ENCODE peak calls at places on chromosomes 6 and 20, in six cellular contexts. U is ELR; K is activated CD4-positive, alpha-beta T cell treated with anti-CD3 and anti-CD28 coated beads for 1 hour; G is T1000; A is stimulated activated CD4-positive, alpha-beta T cell treated with anti-CD3 and anti-CD28 coated beads, Interleukin-4, amount 100 ng/mL, for 24 hours; H is HCT116. X is an unnamed sample.

GRCh38 chr6:20952605-20953004 is 418.3 kb downstream of the CDKAL1 start:
- DNase-seq in U (peak; percentile 91), K (no peak), G (peak; percentile 41), A (no peak), H (peak; percentile 60), X (peak; percentile 81)

GRCh38 chr6:408599-409102 is 17.1 kb downstream of the IRF4 start:
- DNase-seq in U (no peak), K (no peak), G (no peak), A (no peak), H (peak; percentile 53), X (peak; percentile 48)

GRCh38 chr6:106823732-106824351 is 150.7 kb downstream of the CD24 start:
- DNase-seq in U (no peak), K (no peak), G (no peak), A (no peak), H (no peak), X (no peak)

GRCh38 chr6:37530294-37530693 is 30.6 kb upstream of the CCDC167 start:
- DNase-seq in U (no peak), K (no peak), G (no peak), A (no peak), H (no peak), X (no peak)

GRCh38 chr20:44930517-44931168 is 20.8 kb downstream of the PABPC1L start:
- DNase-seq in U (no peak), K (no peak), G (no peak), A (no peak), H (no peak), X (no peak)

GRCh38 chr6:93575495-93575894 is 156.1 kb upstream of the EPHA7 start:
- DNase-seq in U (no peak), K (no peak), G (no peak), A (no peak), H (no peak), X (no peak)

GRCh38 chr20:57429579-57430202 is 38.5 kb downstream of the RBM38 start:
- DNase-seq in U (peak; percentile 87), K (no peak), G (no peak), A (no peak), H (peak; percentile 23), X (peak; percentile 80)

GRCh38 chr20:973785-974194 is 28.3 kb downstream of the RSPO4 start:
- DNase-seq in U (peak; percentile 64), K (no peak), G (no peak), A (peak; percentile 15), H (peak; percentile 55), X (peak; percentile 57)

GRCh38 chr20:46970937-46971630 is 76.4 kb downstream of the EYA2 start:
- DNase-seq in U (peak; percentile 93), K (no peak), G (peak; percentile 41), A (no peak), H (peak; percentile 95), X (peak; percentile 76)

GRCh38 chr6:21003780-21004541 is 469.7 kb downstream of the CDKAL1 start:
- DNase-seq in U (peak; percentile 82), K (no peak), G (no peak), A (no peak), H (no peak), X (peak; percentile 80)

GRCh38 chr6:168524644-168525043 is 83.7 kb downstream of the SMOC2 start:
- DNase-seq in U (no peak), K (no peak), G (no peak), A (no peak), H (peak; percentile 3), X (peak; percentile 13)

GRCh38 chr6:106146852-106147351 is 60.8 kb downstream of the PRDM1 start:
- DNase-seq in U (peak; percentile 51), K (no peak), G (no peak), A (no peak), H (no peak), X (peak; percentile 53)

GRCh38 chr6:161374971-161375873 is 101.4 kb upstream of the AGPAT4 start:
- DNase-seq in U (no peak), K (no peak), G (no peak), A (no peak), H (no peak), X (no peak)

GRCh38 chr6:159077123-159077522 is 32.3 kb upstream of the TAGAP start:
- DNase-seq in U (no peak), K (no peak), G (no peak), A (peak; percentile 55), H (no peak), X (no peak)